ENCODE peak calls at places on chromosomes 12 and 14, in six cellular contexts. One of them, this sample, is unnamed. For H3K4me1, the result is how much of the 10 kb centered on the place peaks cover.

GRCh38 chr12:109604902-109605536 is 31.4 kb downstream of the MVK start:
- DNase-seq in hepatocyte: no peak
- DNase-seq in Peyer's patch: no peak
- DNase-seq in lower lobe of right lung: no peak
- DNase-seq in pancreas: no peak
- DNase-seq in heart right ventricle: no peak
- DNase-seq in this sample: no peak

GRCh38 chr12:121804417-121805111 is 755 bp downstream of the SETD1B start:
- DNase-seq in hepatocyte: peak
- DNase-seq in Peyer's patch: peak
- DNase-seq in lower lobe of right lung: no peak
- DNase-seq in pancreas: no peak
- DNase-seq in heart right ventricle: no peak
- DNase-seq in this sample: no peak

GRCh38 chr14:55298423-55298822 is 27.2 kb downstream of the FBXO34 start:
- DNase-seq in hepatocyte: no peak
- DNase-seq in Peyer's patch: no peak
- DNase-seq in lower lobe of right lung: peak
- DNase-seq in pancreas: no peak
- DNase-seq in heart right ventricle: no peak
- DNase-seq in this sample: no peak

GRCh38 chr12:106138279-106138645 is 492 bp downstream of the NUAK1 start:
- DNase-seq in hepatocyte: peak
- DNase-seq in Peyer's patch: no peak
- DNase-seq in lower lobe of right lung: no peak
- DNase-seq in pancreas: no peak
- DNase-seq in heart right ventricle: peak
- DNase-seq in this sample: no peak

GRCh38 chr14:23483216-23483854 is 13.8 kb downstream of the NGDN start:
- DNase-seq in hepatocyte: peak
- DNase-seq in Peyer's patch: no peak
- DNase-seq in lower lobe of right lung: no peak
- DNase-seq in pancreas: no peak
- DNase-seq in heart right ventricle: no peak
- DNase-seq in this sample: no peak

GRCh38 chr12:80946591-80946990 is 8.9 kb upstream of the LIN7A start:
- DNase-seq in hepatocyte: no peak
- DNase-seq in Peyer's patch: no peak
- DNase-seq in lower lobe of right lung: no peak
- DNase-seq in pancreas: no peak
- DNase-seq in heart right ventricle: no peak
- DNase-seq in this sample: no peak

GRCh38 chr12:96889273-96889933 is 17.7 kb upstream of the NEDD1 start:
- DNase-seq in hepatocyte: no peak
- DNase-seq in Peyer's patch: no peak
- DNase-seq in lower lobe of right lung: no peak
- DNase-seq in pancreas: no peak
- DNase-seq in heart right ventricle: no peak
- DNase-seq in this sample: no peak

GRCh38 chr12:107145397-107145796 is 52.0 kb upstream of the CRY1 start:
- DNase-seq in hepatocyte: no peak
- DNase-seq in Peyer's patch: no peak
- DNase-seq in lower lobe of right lung: no peak
- DNase-seq in pancreas: no peak
- DNase-seq in heart right ventricle: no peak
- DNase-seq in this sample: no peak

GRCh38 chr12:29350080-29350479 is 30.9 kb downstream of the ERGIC2 start:
- DNase-seq in hepatocyte: peak
- DNase-seq in Peyer's patch: no peak
- DNase-seq in lower lobe of right lung: no peak
- DNase-seq in pancreas: no peak
- DNase-seq in heart right ventricle: no peak
- DNase-seq in this sample: no peak

GRCh38 chr12:25648460-25648859 is 95.4 kb upstream of the LMNTD1 start:
- DNase-seq in hepatocyte: peak
- DNase-seq in Peyer's patch: no peak
- DNase-seq in lower lobe of right lung: peak
- DNase-seq in pancreas: peak
- DNase-seq in heart right ventricle: peak
- DNase-seq in this sample: peak

GRCh38 chr12:79487386-79488110 is 203.2 kb downstream of the PAWR start:
- DNase-seq in hepatocyte: no peak
- DNase-seq in Peyer's patch: no peak
- DNase-seq in lower lobe of right lung: no peak
- DNase-seq in pancreas: no peak
- DNase-seq in heart right ventricle: no peak
- DNase-seq in this sample: no peak

GRCh38 chr12:102946042-102946441 is 11.4 kb upstream of the ASCL1 start:
- DNase-seq in hepatocyte: no peak
- DNase-seq in Peyer's patch: no peak
- DNase-seq in lower lobe of right lung: no peak
- DNase-seq in pancreas: no peak
- DNase-seq in heart right ventricle: no peak
- DNase-seq in this sample: no peak

GRCh38 chr14:77791225-77791600 is 8.7 kb upstream of the ADCK1 start:
- DNase-seq in hepatocyte: no peak
- DNase-seq in Peyer's patch: no peak
- DNase-seq in lower lobe of right lung: no peak
- DNase-seq in pancreas: no peak
- DNase-seq in heart right ventricle: no peak
- DNase-seq in this sample: no peak

GRCh38 chr14:22484638-22485037 is 104.4 kb downstream of the DAD1 start:
- DNase-seq in hepatocyte: peak
- DNase-seq in Peyer's patch: no peak
- DNase-seq in lower lobe of right lung: no peak
- DNase-seq in pancreas: no peak
- DNase-seq in heart right ventricle: no peak
- DNase-seq in this sample: no peak

GRCh38 chr14:53744846-53745245 is 211.8 kb downstream of the BMP4 start:
- DNase-seq in hepatocyte: peak
- DNase-seq in Peyer's patch: no peak
- DNase-seq in lower lobe of right lung: no peak
- DNase-seq in pancreas: no peak
- DNase-seq in heart right ventricle: no peak
- DNase-seq in this sample: no peak

GRCh38 chr12:65720136-65720535 is 104.1 kb upstream of the HMGA2 start:
- DNase-seq in hepatocyte: no peak
- DNase-seq in Peyer's patch: no peak
- DNase-seq in lower lobe of right lung: no peak
- DNase-seq in pancreas: no peak
- DNase-seq in heart right ventricle: no peak
- DNase-seq in this sample: no peak

GRCh38 chr12:98470469-98471082 is 44.8 kb upstream of the TMPO start:
- DNase-seq in hepatocyte: no peak
- DNase-seq in Peyer's patch: no peak
- DNase-seq in lower lobe of right lung: no peak
- DNase-seq in pancreas: no peak
- DNase-seq in heart right ventricle: no peak
- DNase-seq in this sample: peak

GRCh38 chr12:108592033-108592909 is 5.6 kb downstream of the TMEM119 start:
- DNase-seq in hepatocyte: no peak
- DNase-seq in Peyer's patch: no peak
- DNase-seq in lower lobe of right lung: no peak
- DNase-seq in pancreas: no peak
- DNase-seq in heart right ventricle: no peak
- DNase-seq in this sample: no peak

GRCh38 chr12:104741497-104742367 is 216.4 kb downstream of the SLC41A2 start:
- DNase-seq in hepatocyte: no peak
- DNase-seq in Peyer's patch: no peak
- DNase-seq in lower lobe of right lung: no peak
- DNase-seq in pancreas: no peak
- DNase-seq in heart right ventricle: no peak
- DNase-seq in this sample: no peak

GRCh38 chr12:79296128-79296527 is 394.6 kb downstream of the PAWR start:
- DNase-seq in hepatocyte: no peak
- DNase-seq in Peyer's patch: no peak
- DNase-seq in lower lobe of right lung: no peak
- DNase-seq in pancreas: no peak
- DNase-seq in heart right ventricle: no peak
- DNase-seq in this sample: no peak

GRCh38 chr12:9900930-9901329 is 19.6 kb downstream of the KLRF2 start:
- DNase-seq in hepatocyte: no peak
- DNase-seq in Peyer's patch: no peak
- DNase-seq in lower lobe of right lung: no peak
- DNase-seq in pancreas: no peak
- DNase-seq in heart right ventricle: no peak
- DNase-seq in this sample: no peak

GRCh38 chr12:7984900-7985299 is 47.6 kb upstream of the FOXJ2 start:
- DNase-seq in hepatocyte: no peak
- DNase-seq in Peyer's patch: no peak
- DNase-seq in lower lobe of right lung: no peak
- DNase-seq in pancreas: no peak
- DNase-seq in heart right ventricle: no peak
- DNase-seq in this sample: no peak

GRCh38 chr12:7994731-7995205 is 37.7 kb upstream of the FOXJ2 start:
- DNase-seq in hepatocyte: peak
- DNase-seq in Peyer's patch: no peak
- DNase-seq in lower lobe of right lung: no peak
- DNase-seq in pancreas: no peak
- DNase-seq in heart right ventricle: no peak
- DNase-seq in this sample: no peak

GRCh38 chr12:7995266-7995963 is 37.1 kb upstream of the FOXJ2 start:
- DNase-seq in hepatocyte: peak
- DNase-seq in Peyer's patch: peak
- DNase-seq in lower lobe of right lung: peak
- DNase-seq in pancreas: peak
- DNase-seq in heart right ventricle: peak
- DNase-seq in this sample: peak

GRCh38 chr12:7985802-7986418 is 46.6 kb upstream of the FOXJ2 start:
- DNase-seq in hepatocyte: no peak
- DNase-seq in Peyer's patch: no peak
- DNase-seq in lower lobe of right lung: no peak
- DNase-seq in pancreas: no peak
- DNase-seq in heart right ventricle: no peak
- DNase-seq in this sample: no peak

GRCh38 chr12:7989827-7990491 is 42.6 kb upstream of the FOXJ2 start:
- DNase-seq in hepatocyte: no peak
- DNase-seq in Peyer's patch: peak
- DNase-seq in lower lobe of right lung: peak
- DNase-seq in pancreas: no peak
- DNase-seq in heart right ventricle: no peak
- DNase-seq in this sample: no peak
- H3K27ac ChIP-seq in hepatocyte: no peak
- H3K27ac ChIP-seq in Peyer's patch: peak
- H3K27ac ChIP-seq in lower lobe of right lung: peak
- H3K27ac ChIP-seq in pancreas: no peak
- H3K27ac ChIP-seq in heart right ventricle: no peak
- H3K27ac ChIP-seq in this sample: no peak

DNA sequence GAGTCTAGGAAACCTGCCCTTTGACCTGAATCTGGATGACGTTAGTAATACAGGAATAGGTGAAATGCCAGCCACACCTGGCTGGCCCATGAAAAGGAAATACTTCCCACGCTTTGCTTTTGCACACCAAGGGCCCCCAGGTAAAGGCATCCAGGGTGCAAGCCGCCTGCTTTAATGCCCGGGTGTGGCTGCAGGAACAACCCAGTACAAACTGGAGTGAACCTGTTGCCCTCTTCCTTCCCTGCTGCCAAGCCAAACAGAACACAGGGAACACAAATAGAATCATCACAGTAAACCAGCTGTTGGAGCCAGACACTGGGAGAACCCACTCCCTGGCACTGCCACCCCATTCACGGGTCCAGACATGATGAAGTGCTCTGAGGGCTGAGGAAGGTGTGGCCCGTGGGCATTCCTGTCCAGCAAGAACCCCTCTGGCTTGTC is 24.2 kb upstream of the FOS start:
- DNase-seq in hepatocyte: peak
- DNase-seq in Peyer's patch: no peak
- DNase-seq in lower lobe of right lung: peak
- DNase-seq in pancreas: peak
- DNase-seq in heart right ventricle: no peak
- DNase-seq in this sample: no peak
- H3K4me1 ChIP-seq in hepatocyte: under half
- H3K4me1 ChIP-seq in Peyer's patch: under half
- H3K4me1 ChIP-seq in lower lobe of right lung: under half
- H3K4me1 ChIP-seq in pancreas: under half
- H3K4me1 ChIP-seq in heart right ventricle: under half
- H3K4me1 ChIP-seq in this sample: under half

GRCh38 chr12:43063642-43064041 is 474.1 kb upstream of the PRICKLE1 start:
- DNase-seq in hepatocyte: no peak
- DNase-seq in Peyer's patch: no peak
- DNase-seq in lower lobe of right lung: no peak
- DNase-seq in pancreas: no peak
- DNase-seq in heart right ventricle: no peak
- DNase-seq in this sample: no peak

GRCh38 chr12:43069768-43070221 is 480.2 kb upstream of the PRICKLE1 start:
- DNase-seq in hepatocyte: no peak
- DNase-seq in Peyer's patch: no peak
- DNase-seq in lower lobe of right lung: no peak
- DNase-seq in pancreas: peak
- DNase-seq in heart right ventricle: peak
- DNase-seq in this sample: peak

GRCh38 chr12:43060738-43061137 is 471.2 kb upstream of the PRICKLE1 start:
- DNase-seq in hepatocyte: no peak
- DNase-seq in Peyer's patch: no peak
- DNase-seq in lower lobe of right lung: no peak
- DNase-seq in pancreas: no peak
- DNase-seq in heart right ventricle: no peak
- DNase-seq in this sample: no peak

GRCh38 chr12:43072431-43072830 is 479.6 kb downstream of the ADAMTS20 start:
- DNase-seq in hepatocyte: no peak
- DNase-seq in Peyer's patch: no peak
- DNase-seq in lower lobe of right lung: no peak
- DNase-seq in pancreas: no peak
- DNase-seq in heart right ventricle: no peak
- DNase-seq in this sample: no peak

GRCh38 chr12:43066471-43066870 is 476.9 kb upstream of the PRICKLE1 start:
- DNase-seq in hepatocyte: no peak
- DNase-seq in Peyer's patch: no peak
- DNase-seq in lower lobe of right lung: no peak
- DNase-seq in pancreas: no peak
- DNase-seq in heart right ventricle: no peak
- DNase-seq in this sample: no peak
- TF ChIP-seq CTCF in hepatocyte: no peak
- TF ChIP-seq CTCF in Peyer's patch: no peak
- TF ChIP-seq CTCF in lower lobe of right lung: no peak
- TF ChIP-seq CTCF in pancreas: no peak
- TF ChIP-seq CTCF in heart right ventricle: no peak
- TF ChIP-seq CTCF in this sample: no peak

GRCh38 chr12:19957578-19957977 is 410.8 kb upstream of the PDE3A start:
- DNase-seq in hepatocyte: no peak
- DNase-seq in Peyer's patch: no peak
- DNase-seq in lower lobe of right lung: no peak
- DNase-seq in pancreas: no peak
- DNase-seq in heart right ventricle: no peak
- DNase-seq in this sample: no peak

GRCh38 chr12:19954163-19954562 is 414.2 kb upstream of the PDE3A start:
- DNase-seq in hepatocyte: no peak
- DNase-seq in Peyer's patch: no peak
- DNase-seq in lower lobe of right lung: no peak
- DNase-seq in pancreas: no peak
- DNase-seq in heart right ventricle: no peak
- DNase-seq in this sample: no peak

GRCh38 chr12:19959353-19959752 is 409.0 kb upstream of the PDE3A start:
- DNase-seq in hepatocyte: no peak
- DNase-seq in Peyer's patch: no peak
- DNase-seq in lower lobe of right lung: no peak
- DNase-seq in pancreas: no peak
- DNase-seq in heart right ventricle: no peak
- DNase-seq in this sample: no peak

GRCh38 chr12:19951664-19952063 is 416.7 kb upstream of the PDE3A start:
- DNase-seq in hepatocyte: no peak
- DNase-seq in Peyer's patch: no peak
- DNase-seq in lower lobe of right lung: no peak
- DNase-seq in pancreas: no peak
- DNase-seq in heart right ventricle: no peak
- DNase-seq in this sample: no peak

GRCh38 chr12:19953734-19954133 is 414.6 kb upstream of the PDE3A start:
- DNase-seq in hepatocyte: no peak
- DNase-seq in Peyer's patch: no peak
- DNase-seq in lower lobe of right lung: no peak
- DNase-seq in pancreas: no peak
- DNase-seq in heart right ventricle: no peak
- DNase-seq in this sample: no peak
- H3K27ac ChIP-seq in hepatocyte: no peak
- H3K27ac ChIP-seq in Peyer's patch: no peak
- H3K27ac ChIP-seq in lower lobe of right lung: no peak
- H3K27ac ChIP-seq in pancreas: no peak
- H3K27ac ChIP-seq in heart right ventricle: peak
- H3K27ac ChIP-seq in this sample: peak

This sample was measured in right atrium auricular region.